ENCODE peak calls at places on chromosome 18, in six cellular contexts. One of them, this sample, is unnamed.

GRCh38 chr18:41532344-41533086 is 422.5 kb upstream of the PIK3C3 start:
- DNase-seq in CD8-positive, alpha-beta memory T cell: no peak
- DNase-seq in CD4-positive, alpha-beta memory T cell: no peak
- DNase-seq in stomach: no peak
- DNase-seq in heart right ventricle: no peak
- DNase-seq in hepatocyte: peak; percentile 30
- DNase-seq in this sample: peak; percentile 0

GRCh38 chr18:59881728-59882685 is 17.8 kb upstream of the PMAIP1 start:
- DNase-seq in CD8-positive, alpha-beta memory T cell: no peak
- DNase-seq in hepatocyte: peak; percentile 57
- DNase-seq in CD4-positive, alpha-beta memory T cell: no peak
- DNase-seq in stomach: no peak
- DNase-seq in heart right ventricle: no peak
- DNase-seq in this sample: no peak

GRCh38 chr18:37964885-37965571 is 399.4 kb upstream of the CELF4 start:
- DNase-seq in hepatocyte: no peak
- DNase-seq in CD4-positive, alpha-beta memory T cell: no peak
- DNase-seq in heart right ventricle: no peak
- DNase-seq in CD8-positive, alpha-beta memory T cell: no peak
- DNase-seq in stomach: no peak
- DNase-seq in this sample: no peak

GRCh38 chr18:71678144-71678543 is 866.0 kb downstream of the CBLN2 start:
- DNase-seq in CD4-positive, alpha-beta memory T cell: no peak
- DNase-seq in hepatocyte: no peak
- DNase-seq in heart right ventricle: no peak
- DNase-seq in CD8-positive, alpha-beta memory T cell: no peak
- DNase-seq in stomach: no peak
- DNase-seq in this sample: no peak

GRCh38 chr18:3051718-3052410 is 38.9 kb upstream of the LPIN2 start:
- DNase-seq in stomach: peak; percentile 57
- DNase-seq in hepatocyte: peak; percentile 74
- DNase-seq in heart right ventricle: no peak
- DNase-seq in CD8-positive, alpha-beta memory T cell: no peak
- DNase-seq in CD4-positive, alpha-beta memory T cell: peak; percentile 11
- DNase-seq in this sample: no peak

GRCh38 chr18:24731981-24732380 is 271.5 kb downstream of the HRH4 start:
- DNase-seq in CD4-positive, alpha-beta memory T cell: no peak
- DNase-seq in hepatocyte: no peak
- DNase-seq in heart right ventricle: no peak
- DNase-seq in stomach: no peak
- DNase-seq in CD8-positive, alpha-beta memory T cell: no peak
- DNase-seq in this sample: no peak

GRCh38 chr18:46536215-46536874 is 120.7 kb downstream of the LOXHD1 start:
- DNase-seq in CD8-positive, alpha-beta memory T cell: no peak
- DNase-seq in heart right ventricle: no peak
- DNase-seq in stomach: no peak
- DNase-seq in CD4-positive, alpha-beta memory T cell: no peak
- DNase-seq in hepatocyte: no peak
- DNase-seq in this sample: no peak

GRCh38 chr18:69127844-69128486 is 272.7 kb upstream of the DOK6 start:
- DNase-seq in CD8-positive, alpha-beta memory T cell: no peak
- DNase-seq in hepatocyte: no peak
- DNase-seq in heart right ventricle: no peak
- DNase-seq in CD4-positive, alpha-beta memory T cell: no peak
- DNase-seq in stomach: no peak
- DNase-seq in this sample: no peak

GRCh38 chr18:22314001-22314400 is 103.7 kb downstream of the CTAGE1 start:
- DNase-seq in stomach: no peak
- DNase-seq in hepatocyte: no peak
- DNase-seq in heart right ventricle: no peak
- DNase-seq in CD8-positive, alpha-beta memory T cell: no peak
- DNase-seq in CD4-positive, alpha-beta memory T cell: no peak
- DNase-seq in this sample: no peak

GRCh38 chr18:75475228-75475627 is 47.7 kb upstream of the SMIM21 start:
- DNase-seq in hepatocyte: peak; percentile 47
- DNase-seq in CD8-positive, alpha-beta memory T cell: no peak
- DNase-seq in stomach: no peak
- DNase-seq in heart right ventricle: no peak
- DNase-seq in CD4-positive, alpha-beta memory T cell: no peak
- DNase-seq in this sample: no peak

GRCh38 chr18:464311-464659 is 36.2 kb downstream of the COLEC12 start:
- DNase-seq in stomach: no peak
- DNase-seq in heart right ventricle: no peak
- DNase-seq in CD8-positive, alpha-beta memory T cell: no peak
- DNase-seq in CD4-positive, alpha-beta memory T cell: no peak
- DNase-seq in hepatocyte: no peak
- DNase-seq in this sample: no peak

GRCh38 chr18:23012249-23012648 is 79.1 kb downstream of the RBBP8 start:
- DNase-seq in CD4-positive, alpha-beta memory T cell: no peak
- DNase-seq in CD8-positive, alpha-beta memory T cell: no peak
- DNase-seq in hepatocyte: no peak
- DNase-seq in stomach: no peak
- DNase-seq in heart right ventricle: no peak
- DNase-seq in this sample: no peak

GRCh38 chr18:76491801-76492668 is 3.0 kb downstream of the ZNF516 start:
- DNase-seq in CD8-positive, alpha-beta memory T cell: peak; percentile 41
- DNase-seq in heart right ventricle: no peak
- DNase-seq in stomach: peak; percentile 43
- DNase-seq in CD4-positive, alpha-beta memory T cell: peak; percentile 18
- DNase-seq in hepatocyte: peak; percentile 55
- DNase-seq in this sample: peak; percentile 67

GRCh38 chr18:32760391-32760790 is 12.4 kb downstream of the KLHL14 start:
- DNase-seq in CD8-positive, alpha-beta memory T cell: no peak
- DNase-seq in CD4-positive, alpha-beta memory T cell: no peak
- DNase-seq in heart right ventricle: no peak
- DNase-seq in hepatocyte: no peak
- DNase-seq in stomach: no peak
- DNase-seq in this sample: peak; percentile 44

GRCh38 chr18:72848534-72849237 is 19.1 kb downstream of the NETO1 start:
- DNase-seq in CD4-positive, alpha-beta memory T cell: no peak
- DNase-seq in hepatocyte: no peak
- DNase-seq in CD8-positive, alpha-beta memory T cell: no peak
- DNase-seq in stomach: no peak
- DNase-seq in heart right ventricle: no peak
- DNase-seq in this sample: no peak

GRCh38 chr18:76351961-76352581 is 143.0 kb downstream of the ZNF516 start:
- DNase-seq in heart right ventricle: peak; percentile 45
- DNase-seq in stomach: no peak
- DNase-seq in CD4-positive, alpha-beta memory T cell: no peak
- DNase-seq in hepatocyte: peak; percentile 78
- DNase-seq in CD8-positive, alpha-beta memory T cell: no peak
- DNase-seq in this sample: peak; percentile 75

GRCh38 chr18:34039194-34039593 is 185.5 kb downstream of the NOL4 start:
- DNase-seq in stomach: no peak
- DNase-seq in CD8-positive, alpha-beta memory T cell: no peak
- DNase-seq in heart right ventricle: no peak
- DNase-seq in hepatocyte: no peak
- DNase-seq in CD4-positive, alpha-beta memory T cell: no peak
- DNase-seq in this sample: peak; percentile 1

GRCh38 chr18:75405341-75405740 is 22.2 kb downstream of the SMIM21 start:
- DNase-seq in stomach: no peak
- DNase-seq in CD4-positive, alpha-beta memory T cell: no peak
- DNase-seq in heart right ventricle: no peak
- DNase-seq in CD8-positive, alpha-beta memory T cell: no peak
- DNase-seq in hepatocyte: no peak
- DNase-seq in this sample: no peak

GRCh38 chr18:45270289-45270771 is 344.9 kb upstream of the SLC14A2 start:
- DNase-seq in CD4-positive, alpha-beta memory T cell: no peak
- DNase-seq in stomach: no peak
- DNase-seq in CD8-positive, alpha-beta memory T cell: no peak
- DNase-seq in hepatocyte: no peak
- DNase-seq in heart right ventricle: no peak
- DNase-seq in this sample: no peak

GRCh38 chr18:31835528-31836138 is 75.0 kb upstream of the SLC25A52 start:
- DNase-seq in CD4-positive, alpha-beta memory T cell: no peak
- DNase-seq in heart right ventricle: no peak
- DNase-seq in hepatocyte: no peak
- DNase-seq in stomach: no peak
- DNase-seq in CD8-positive, alpha-beta memory T cell: no peak
- DNase-seq in this sample: no peak

GRCh38 chr18:28167835-28168349 is 9.0 kb downstream of the CDH2 start:
- DNase-seq in CD8-positive, alpha-beta memory T cell: no peak
- DNase-seq in stomach: no peak
- DNase-seq in CD4-positive, alpha-beta memory T cell: no peak
- DNase-seq in heart right ventricle: no peak
- DNase-seq in hepatocyte: no peak
- DNase-seq in this sample: no peak

GRCh38 chr18:47815486-47816270 is 114.8 kb downstream of the SMAD2 start:
- DNase-seq in hepatocyte: no peak
- DNase-seq in CD4-positive, alpha-beta memory T cell: no peak
- DNase-seq in heart right ventricle: no peak
- DNase-seq in stomach: no peak
- DNase-seq in CD8-positive, alpha-beta memory T cell: no peak
- DNase-seq in this sample: no peak

DNA sequence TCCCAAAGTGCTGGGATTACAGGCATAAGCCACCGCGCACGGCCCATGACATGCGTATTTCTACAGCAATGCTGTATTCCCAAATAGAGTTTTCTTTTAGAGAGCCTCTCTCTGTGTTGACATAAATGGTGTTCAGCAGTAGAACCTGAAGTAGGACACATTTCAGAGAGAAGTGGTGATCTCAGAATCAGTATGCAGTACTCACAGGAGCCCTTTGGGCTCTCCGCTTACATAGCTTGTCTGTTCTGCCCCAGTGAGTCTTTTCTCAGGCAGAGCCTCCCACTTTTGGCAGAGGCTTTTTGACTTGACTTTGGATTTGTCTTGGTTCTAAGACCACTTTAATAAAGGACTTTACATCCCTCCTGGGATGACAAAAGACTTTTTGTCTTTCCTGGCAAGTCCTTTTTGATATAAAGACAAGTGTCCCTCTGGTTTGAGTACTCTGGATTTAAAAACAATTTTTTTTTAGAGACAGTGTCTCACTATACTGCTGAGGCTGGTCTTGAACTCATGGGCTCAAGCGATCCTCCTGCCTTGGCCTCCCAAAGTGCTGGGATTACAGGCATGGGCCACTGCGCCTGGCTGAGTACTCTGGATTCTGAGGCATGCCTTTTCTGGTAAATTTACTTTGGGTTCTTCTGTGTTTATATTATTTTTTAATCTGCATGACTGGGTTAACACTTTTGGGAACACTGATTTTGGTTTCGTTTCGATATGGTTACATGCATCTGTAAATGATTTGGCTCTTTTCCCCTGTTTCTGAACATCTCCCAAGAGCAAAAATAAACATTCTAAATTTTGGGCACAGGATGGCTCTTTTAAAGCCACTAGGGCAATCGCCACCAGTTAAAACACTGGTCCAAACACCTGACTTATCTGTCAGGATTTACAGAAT is 113.2 kb downstream of the SMAD2 start:
- DNase-seq in heart right ventricle: no peak
- DNase-seq in CD4-positive, alpha-beta memory T cell: no peak
- DNase-seq in hepatocyte: no peak
- DNase-seq in CD8-positive, alpha-beta memory T cell: no peak
- DNase-seq in stomach: no peak
- DNase-seq in this sample: no peak
- H3K4me3 ChIP-seq in heart right ventricle: no peak overlapping the region
- H3K4me3 ChIP-seq in CD4-positive, alpha-beta memory T cell: no peak overlapping the region
- H3K4me3 ChIP-seq in hepatocyte: no peak overlapping the region
- H3K4me3 ChIP-seq in CD8-positive, alpha-beta memory T cell: no peak overlapping the region
- H3K4me3 ChIP-seq in stomach: no peak overlapping the region
- H3K4me3 ChIP-seq in this sample: no peak overlapping the region

GRCh38 chr18:62262050-62262449 is 63.1 kb upstream of the TNFRSF11A start:
- DNase-seq in CD8-positive, alpha-beta memory T cell: no peak
- DNase-seq in heart right ventricle: no peak
- DNase-seq in stomach: no peak
- DNase-seq in hepatocyte: peak; percentile 15
- DNase-seq in CD4-positive, alpha-beta memory T cell: no peak
- DNase-seq in this sample: no peak
- H3K36me3 ChIP-seq in CD8-positive, alpha-beta memory T cell: peaks cover 39% of the 10 kb centered on the region
- H3K36me3 ChIP-seq in heart right ventricle: peaks cover 46% of the 10 kb centered on the region
- H3K36me3 ChIP-seq in stomach: peaks cover 10% of the 10 kb centered on the region
- H3K36me3 ChIP-seq in hepatocyte: no peaks in the 10 kb centered on the region
- H3K36me3 ChIP-seq in CD4-positive, alpha-beta memory T cell: peaks cover 56% of the 10 kb centered on the region
- H3K36me3 ChIP-seq in this sample: peaks cover 8% of the 10 kb centered on the region

DNA sequence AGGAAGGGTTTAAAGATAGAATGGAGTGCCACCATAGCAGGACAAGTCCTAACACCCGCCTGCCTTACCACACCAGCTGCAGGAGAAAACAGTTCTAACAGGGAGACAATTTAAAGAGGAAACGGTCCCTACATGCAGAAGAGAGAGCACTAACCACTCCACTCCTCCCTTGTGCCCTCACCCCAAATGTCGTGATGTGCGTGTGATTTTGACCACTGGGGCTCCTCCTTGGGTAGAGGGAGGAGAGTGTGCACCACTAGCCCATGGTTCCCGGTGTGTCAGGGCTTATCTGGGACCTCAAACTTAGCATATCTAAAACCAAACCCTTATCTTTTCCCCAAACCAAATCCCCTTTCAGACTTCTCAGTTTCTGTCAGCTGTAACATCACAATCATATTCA is 105.5 kb upstream of the CCDC68 start:
- DNase-seq in CD8-positive, alpha-beta memory T cell: no peak
- DNase-seq in stomach: no peak
- DNase-seq in heart right ventricle: no peak
- DNase-seq in CD4-positive, alpha-beta memory T cell: no peak
- DNase-seq in hepatocyte: no peak
- DNase-seq in this sample: no peak
- H3K27me3 ChIP-seq in CD8-positive, alpha-beta memory T cell: no peaks in the 10 kb centered on the region
- H3K27me3 ChIP-seq in stomach: no peaks in the 10 kb centered on the region
- H3K27me3 ChIP-seq in heart right ventricle: peaks cover 3% of the 10 kb centered on the region
- H3K27me3 ChIP-seq in CD4-positive, alpha-beta memory T cell: no peaks in the 10 kb centered on the region
- H3K27me3 ChIP-seq in hepatocyte: no peaks in the 10 kb centered on the region
- H3K27me3 ChIP-seq in this sample: no peaks in the 10 kb centered on the region

GRCh38 chr18:12884521-12885323 is 685 bp upstream of the PTPN2 start:
- DNase-seq in CD4-positive, alpha-beta memory T cell: no peak
- DNase-seq in CD8-positive, alpha-beta memory T cell: no peak
- DNase-seq in hepatocyte: no peak
- DNase-seq in stomach: no peak
- DNase-seq in heart right ventricle: no peak
- DNase-seq in this sample: no peak

GRCh38 chr18:12883684-12884520 is at the start of gene PTPN2:
- DNase-seq in hepatocyte: peak; percentile 97
- DNase-seq in stomach: peak; percentile 94
- DNase-seq in heart right ventricle: peak; percentile 95
- DNase-seq in CD8-positive, alpha-beta memory T cell: peak; percentile 95
- DNase-seq in CD4-positive, alpha-beta memory T cell: peak; percentile 94
- DNase-seq in this sample: peak; percentile 98

GRCh38 chr18:12880532-12880892 is 3.5 kb downstream of the PTPN2 start:
- DNase-seq in CD4-positive, alpha-beta memory T cell: no peak
- DNase-seq in CD8-positive, alpha-beta memory T cell: no peak
- DNase-seq in stomach: no peak
- DNase-seq in heart right ventricle: no peak
- DNase-seq in hepatocyte: no peak
- DNase-seq in this sample: no peak

GRCh38 chr18:12883003-12883683 is 894 bp downstream of the PTPN2 start:
- DNase-seq in heart right ventricle: no peak
- DNase-seq in CD8-positive, alpha-beta memory T cell: no peak
- DNase-seq in CD4-positive, alpha-beta memory T cell: peak; percentile 15
- DNase-seq in hepatocyte: peak; percentile 69
- DNase-seq in stomach: peak; percentile 37
- DNase-seq in this sample: peak; percentile 73

DNA sequence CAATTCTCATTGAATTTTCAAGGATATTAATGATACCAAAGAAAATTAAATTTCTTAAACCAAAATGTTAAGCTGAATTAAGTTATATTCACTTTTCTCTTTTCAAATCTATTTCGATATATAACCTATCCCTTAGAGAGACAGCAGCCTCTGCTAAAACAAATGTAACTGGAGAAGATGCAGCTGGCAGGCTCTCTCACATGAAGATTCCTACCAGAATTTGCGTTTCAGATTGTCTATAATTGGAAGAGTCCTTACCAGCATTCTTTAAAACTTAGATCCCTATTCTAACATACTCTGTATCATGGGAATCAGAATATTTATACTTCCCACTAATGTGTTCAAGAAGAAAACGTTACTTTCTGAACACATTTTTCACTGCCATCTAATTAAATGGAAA is 1.6 kb downstream of the PTPN2 start:
- DNase-seq in hepatocyte: no peak
- DNase-seq in stomach: no peak
- DNase-seq in CD8-positive, alpha-beta memory T cell: no peak
- DNase-seq in CD4-positive, alpha-beta memory T cell: no peak
- DNase-seq in heart right ventricle: no peak
- DNase-seq in this sample: no peak
- H3K4me3 ChIP-seq in hepatocyte: peak overlapping the region; percentile 56
- H3K4me3 ChIP-seq in stomach: peak overlapping the region; percentile 92
- H3K4me3 ChIP-seq in CD8-positive, alpha-beta memory T cell: peak overlapping the region; percentile 76
- H3K4me3 ChIP-seq in CD4-positive, alpha-beta memory T cell: peak overlapping the region; percentile 81
- H3K4me3 ChIP-seq in heart right ventricle: peak overlapping the region; percentile 93
- H3K4me3 ChIP-seq in this sample: no peak overlapping the region

This sample was measured in H7.